ENCODE peak calls at places on chromosomes 4 and X, in eight cellular contexts. L, T, V, R, X, Z, S and C are unnamed samples.

GRCh38 chr4:141432000-141432712 is 204.2 kb upstream of the IL15 start:
- DNase-seq in L (no peak), Z (no peak), T (peak; percentile 25), X (no peak), R (no peak), S (no peak), V (no peak), C (no peak)

GRCh38 chr4:157444014-157444413 is 223.5 kb downstream of the GRIA2 start:
- DNase-seq in R (no peak), V (no peak), Z (no peak), L (no peak), T (no peak), S (no peak), X (no peak), C (no peak)

GRCh38 chrX:47751670-47752069 is 85.0 kb upstream of the ZNF81 start:
- DNase-seq in X (no peak), L (peak; percentile 32), R (peak; percentile 52), V (no peak), Z (peak; percentile 7), T (peak; percentile 62), S (peak; percentile 59), C (no peak)

GRCh38 chrX:154040307-154040756 is 20.6 kb upstream of the IRAK1 start:
- DNase-seq in X (no peak), V (no peak), T (peak; percentile 85), Z (no peak), S (no peak), R (no peak), L (no peak), C (no peak)

GRCh38 chr4:154719087-154719486 is 24.7 kb upstream of the LRAT start:
- DNase-seq in V (no peak), R (no peak), Z (no peak), S (no peak), L (no peak), T (peak; percentile 45), X (no peak), C (no peak)

GRCh38 chr4:154908168-154908567 is 127.1 kb downstream of the RBM46 start:
- DNase-seq in T (peak; percentile 64), L (no peak), S (no peak), X (no peak), V (no peak), R (no peak), Z (no peak), C (no peak)

GRCh38 chrX:54357414-54358377 is at the start of gene WNK3:
- DNase-seq in S (peak; percentile 87), T (peak; percentile 66), V (peak; percentile 65), X (peak; percentile 80), R (peak; percentile 63), Z (peak; percentile 25), L (peak; percentile 37), C (peak; percentile 95)

GRCh38 chr4:13980317-13980716 is 352.8 kb upstream of the BOD1L1 start:
- DNase-seq in Z (no peak), V (no peak), R (no peak), T (peak; percentile 94), S (no peak), L (no peak), X (no peak), C (no peak)

GRCh38 chrX:69124108-69124507 is 41.1 kb downstream of the PJA1 start:
- DNase-seq in T (peak; percentile 56), V (no peak), X (no peak), R (no peak), L (no peak), S (no peak), Z (no peak), C (no peak)

GRCh38 chr4:100391913-100392312 is 125.9 kb downstream of the EMCN start:
- DNase-seq in Z (no peak), T (peak; percentile 58), S (no peak), X (no peak), V (no peak), L (no peak), R (no peak), C (no peak)

GRCh38 chrX:39815621-39816020 is 282.1 kb downstream of the BCOR start:
- DNase-seq in L (no peak), V (no peak), Z (no peak), T (no peak), S (no peak), R (no peak), X (no peak), C (no peak)

GRCh38 chrX:56738670-56739069 is 9.6 kb downstream of the NBDY start:
- DNase-seq in V (no peak), T (peak; percentile 16), L (no peak), Z (no peak), R (no peak), S (no peak), X (no peak), C (no peak)

GRCh38 chr4:16516796-16517413 is 290.6 kb upstream of the TAPT1 start:
- DNase-seq in R (no peak), T (peak; percentile 77), Z (no peak), V (no peak), X (peak; percentile 69), S (peak; percentile 68), L (peak; percentile 25), C (no peak)

GRCh38 chr4:39637572-39638357 is 900 bp downstream of the SMIM14 start:
- DNase-seq in S (peak; percentile 66), L (peak; percentile 74), X (no peak), T (peak; percentile 89), R (peak; percentile 60), V (no peak), Z (peak; percentile 45), C (no peak)

GRCh38 chr4:83150563-83151330 is 36.2 kb upstream of the PLAC8 start:
- DNase-seq in L (no peak), V (no peak), T (no peak), R (no peak), X (no peak), Z (no peak), S (no peak), C (no peak)

GRCh38 chr4:10093801-10094552 is 22.6 kb downstream of the WDR1 start:
- DNase-seq in V (no peak), T (peak; percentile 88), S (no peak), R (no peak), Z (no peak), X (no peak), L (no peak), C (peak; percentile 94)

GRCh38 chr4:15875663-15876460 is 62.7 kb downstream of the FGFBP1 start:
- DNase-seq in R (no peak), T (no peak), Z (no peak), X (peak; percentile 12), S (no peak), L (no peak), V (no peak), C (no peak)

GRCh38 chr4:164802301-164802700 is 48.4 kb downstream of the SMIM31 start:
- DNase-seq in V (no peak), T (no peak), X (no peak), L (no peak), Z (no peak), S (no peak), R (no peak), C (no peak)

GRCh38 chrX:109372716-109373115 is 109.2 kb downstream of the GUCY2F start:
- DNase-seq in S (no peak), V (no peak), Z (no peak), R (no peak), T (no peak), L (no peak), X (no peak), C (no peak)

GRCh38 chr4:150329338-150329737 is 251.1 kb downstream of the DCLK2 start:
- DNase-seq in T (no peak), S (no peak), L (no peak), V (no peak), X (no peak), R (no peak), Z (no peak), C (no peak)

GRCh38 chrX:129961180-129962083 is 21.0 kb upstream of the BCORL1 start:
- DNase-seq in R (peak; percentile 80), T (peak; percentile 12), X (peak; percentile 71), Z (peak; percentile 56), S (no peak), V (peak; percentile 70), L (peak; percentile 81), C (no peak)

GRCh38 chr4:40536032-40536431 is 93.6 kb downstream of the RBM47 start:
- DNase-seq in S (no peak), R (no peak), T (no peak), V (no peak), Z (no peak), L (no peak), X (no peak), C (no peak)

GRCh38 chrX:37887347-37887746 is 40.0 kb upstream of the DYNLT3 start:
- DNase-seq in S (no peak), V (no peak), T (no peak), X (no peak), L (no peak), R (no peak), Z (no peak), C (no peak)

GRCh38 chrX:149504226-149504914 is 736 bp downstream of the IDS start:
- DNase-seq in X (no peak), V (no peak), S (peak; percentile 39), Z (peak; percentile 75), R (peak; percentile 73), T (peak; percentile 59), L (no peak), C (no peak)

GRCh38 chrX:138026211-138026610 is 460.3 kb downstream of the ZIC3 start:
- DNase-seq in X (no peak), T (peak; percentile 24), V (no peak), R (no peak), Z (no peak), S (peak; percentile 5), L (no peak), C (no peak)

GRCh38 chrX:107827137-107827831 is 1.6 kb downstream of the MID2 start:
- DNase-seq in T (peak; percentile 46), Z (no peak), V (no peak), L (no peak), X (no peak), S (peak; percentile 2), R (no peak), C (no peak)

GRCh38 chr4:110515676-110516075 is 39.7 kb downstream of the ENPEP start:
- DNase-seq in R (no peak), S (no peak), V (no peak), Z (no peak), L (peak; percentile 20), T (no peak), X (no peak), C (no peak)

GRCh38 chrX:133892337-133892736 is 93.1 kb downstream of the GPC3 start:
- DNase-seq in S (no peak), R (no peak), V (no peak), Z (no peak), L (no peak), T (no peak), X (no peak), C (no peak)

GRCh38 chr4:35939746-35940145 is 304.6 kb downstream of the ARAP2 start:
- DNase-seq in X (no peak), L (no peak), S (no peak), Z (no peak), V (no peak), R (no peak), T (no peak), C (no peak)

GRCh38 chr4:159070742-159071141 is 32.1 kb upstream of the RAPGEF2 start:
- DNase-seq in R (no peak), X (no peak), T (peak; percentile 72), V (no peak), Z (no peak), L (no peak), S (no peak), C (no peak)

GRCh38 chr4:1472148-1472797 is 66.0 kb upstream of the NKX1-1 start:
- DNase-seq in S (peak; percentile 51), T (no peak), V (peak; percentile 48), L (no peak), Z (no peak), R (no peak), X (no peak), C (no peak)